ENCODE peak calls at places on chromosomes 12 and 14, in four cellular contexts. One of them, this sample, is unnamed.

GRCh38 chr14:73008501-73008900 is 18.4 kb downstream of the ZFYVE1 start:
- DNase-seq in GM12878: no peak
- DNase-seq in GM12891: no peak
- DNase-seq in HL-60: no peak
- DNase-seq in this sample: no peak

GRCh38 chr14:33661071-33661470 is 289.8 kb downstream of the EGLN3 start:
- DNase-seq in GM12878: no peak
- DNase-seq in HL-60: no peak
- DNase-seq in GM12891: no peak
- DNase-seq in this sample: no peak

GRCh38 chr12:120252071-120252906 is 13.2 kb downstream of the PXN start:
- DNase-seq in GM12891: no peak
- DNase-seq in GM12878: no peak
- DNase-seq in HL-60: peak
- DNase-seq in this sample: no peak

GRCh38 chr14:85856430-85856829 is 326.5 kb downstream of the FLRT2 start:
- DNase-seq in GM12878: no peak
- DNase-seq in HL-60: no peak
- DNase-seq in GM12891: no peak
- DNase-seq in this sample: no peak

GRCh38 chr14:85254718-85255117 is 275.2 kb upstream of the FLRT2 start:
- DNase-seq in GM12878: no peak
- DNase-seq in GM12891: no peak
- DNase-seq in HL-60: no peak
- DNase-seq in this sample: no peak

GRCh38 chr14:100424504-100425453 is 101.6 kb downstream of the SLC25A47 start:
- DNase-seq in HL-60: peak
- DNase-seq in GM12891: no peak
- DNase-seq in GM12878: no peak
- DNase-seq in this sample: no peak

GRCh38 chr14:34965912-34966311 is 16.9 kb upstream of the SRP54 start:
- DNase-seq in GM12891: no peak
- DNase-seq in GM12878: no peak
- DNase-seq in HL-60: no peak
- DNase-seq in this sample: no peak

GRCh38 chr12:85036241-85036707 is at the start of the genes LRRIQ1 and TSPAN19:
- DNase-seq in HL-60: peak
- DNase-seq in GM12891: no peak
- DNase-seq in GM12878: peak
- DNase-seq in this sample: no peak

GRCh38 chr14:35402323-35403084 is 2.0 kb downstream of the NFKBIA start:
- DNase-seq in GM12891: no peak
- DNase-seq in GM12878: no peak
- DNase-seq in HL-60: no peak
- DNase-seq in this sample: no peak

GRCh38 chr14:73237219-73237785 is at the start of gene PAPLN:
- DNase-seq in GM12891: no peak
- DNase-seq in GM12878: no peak
- DNase-seq in HL-60: no peak
- DNase-seq in this sample: peak

GRCh38 chr14:34035177-34035933 is 84.5 kb upstream of the EGLN3 start:
- DNase-seq in GM12891: no peak
- DNase-seq in GM12878: no peak
- DNase-seq in HL-60: no peak
- DNase-seq in this sample: no peak

GRCh38 chr14:34554540-34555250 is 15.2 kb upstream of the EAPP start:
- DNase-seq in HL-60: no peak
- DNase-seq in GM12891: no peak
- DNase-seq in GM12878: no peak
- DNase-seq in this sample: no peak

GRCh38 chr12:106646472-106646871 is 63.7 kb downstream of the RFX4 start:
- DNase-seq in HL-60: no peak
- DNase-seq in GM12891: no peak
- DNase-seq in GM12878: no peak
- DNase-seq in this sample: no peak

GRCh38 chr12:127284021-127284420 is 982.9 kb upstream of the TMEM132C start:
- DNase-seq in HL-60: no peak
- DNase-seq in GM12878: no peak
- DNase-seq in GM12891: no peak
- DNase-seq in this sample: no peak

GRCh38 chr12:117143008-117143532 is 43.9 kb upstream of the TESC start:
- DNase-seq in GM12891: no peak
- DNase-seq in HL-60: no peak
- DNase-seq in GM12878: no peak
- DNase-seq in this sample: no peak

GRCh38 chr12:107622005-107622404 is 63.6 kb upstream of the PWP1 start:
- DNase-seq in HL-60: no peak
- DNase-seq in GM12878: no peak
- DNase-seq in GM12891: no peak
- DNase-seq in this sample: peak

GRCh38 chr12:56188116-56188785 is 1.0 kb downstream of the SMARCC2 start:
- DNase-seq in HL-60: peak
- DNase-seq in GM12878: no peak
- DNase-seq in GM12891: no peak
- DNase-seq in this sample: no peak

GRCh38 chr12:116502989-116503496 is 56.1 kb upstream of the MAP1LC3B2 start:
- DNase-seq in GM12891: no peak
- DNase-seq in HL-60: no peak
- DNase-seq in GM12878: no peak
- DNase-seq in this sample: peak

GRCh38 chr12:121264135-121264534 is 32.4 kb downstream of the CAMKK2 start:
- DNase-seq in GM12891: no peak
- DNase-seq in HL-60: no peak
- DNase-seq in GM12878: no peak
- DNase-seq in this sample: no peak

GRCh38 chr12:58388261-58388660 is 446.9 kb downstream of the ATP23 start:
- DNase-seq in GM12891: no peak
- DNase-seq in HL-60: no peak
- DNase-seq in GM12878: no peak
- DNase-seq in this sample: no peak

GRCh38 chr14:99821519-99822165 is 28.4 kb downstream of the EML1 start:
- DNase-seq in HL-60: peak
- DNase-seq in GM12878: no peak
- DNase-seq in GM12891: no peak
- DNase-seq in this sample: no peak

GRCh38 chr12:82638324-82638723 is 48.4 kb upstream of the TMTC2 start:
- DNase-seq in GM12891: no peak
- DNase-seq in HL-60: no peak
- DNase-seq in GM12878: no peak
- DNase-seq in this sample: no peak

GRCh38 chr12:97943359-97943758 is 480.8 kb downstream of the RMST start:
- DNase-seq in HL-60: no peak
- DNase-seq in GM12878: no peak
- DNase-seq in GM12891: no peak
- DNase-seq in this sample: no peak
- TF ChIP-seq SPI1 in HL-60: no peak
- TF ChIP-seq SPI1 in GM12878: no peak
- TF ChIP-seq SPI1 in GM12891: no peak
- TF ChIP-seq SPI1 in this sample: no peak

GRCh38 chr14:57013987-57014386 is 203.7 kb upstream of the OTX2 start:
- DNase-seq in GM12891: no peak
- DNase-seq in HL-60: no peak
- DNase-seq in GM12878: no peak
- DNase-seq in this sample: no peak

GRCh38 chr14:57009585-57010515 is 199.6 kb upstream of the OTX2 start:
- DNase-seq in GM12878: no peak
- DNase-seq in HL-60: no peak
- DNase-seq in GM12891: no peak
- DNase-seq in this sample: peak

GRCh38 chr14:57008534-57008933 is 198.3 kb upstream of the OTX2 start:
- DNase-seq in GM12878: no peak
- DNase-seq in GM12891: no peak
- DNase-seq in HL-60: no peak
- DNase-seq in this sample: no peak
- TF ChIP-seq SPI1 in GM12878: no peak
- TF ChIP-seq SPI1 in GM12891: no peak
- TF ChIP-seq SPI1 in HL-60: no peak
- TF ChIP-seq SPI1 in this sample: no peak

DNA sequence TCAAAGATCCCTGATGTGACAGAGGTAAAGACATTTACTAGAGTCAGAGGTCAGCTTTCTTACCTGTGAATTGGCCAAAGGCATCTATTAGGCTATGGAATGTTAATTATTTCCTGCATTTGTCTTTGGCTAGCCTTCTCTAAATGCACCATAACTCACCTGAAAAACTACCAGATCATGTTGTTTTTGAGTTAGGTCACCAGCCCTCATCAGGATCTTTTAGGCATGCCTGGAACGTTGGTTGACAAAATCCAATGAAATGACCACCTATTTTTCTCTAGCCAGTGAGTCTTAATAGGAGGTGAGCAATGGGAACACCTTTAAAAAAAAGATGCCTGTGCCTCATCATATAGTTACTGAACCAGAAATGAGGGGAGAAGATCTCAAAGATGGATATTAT is 46.2 kb downstream of the ANO4 start:
- DNase-seq in HL-60: no peak
- DNase-seq in GM12878: no peak
- DNase-seq in GM12891: no peak
- DNase-seq in this sample: no peak
- TF ChIP-seq SPI1 in HL-60: no peak
- TF ChIP-seq SPI1 in GM12878: no peak
- TF ChIP-seq SPI1 in GM12891: no peak
- TF ChIP-seq SPI1 in this sample: no peak

GRCh38 chr14:30655124-30655523 is 33.0 kb downstream of the SCFD1 start:
- DNase-seq in GM12891: no peak
- DNase-seq in GM12878: no peak
- DNase-seq in HL-60: no peak
- DNase-seq in this sample: no peak
- TF ChIP-seq SPI1 in GM12891: no peak
- TF ChIP-seq SPI1 in GM12878: no peak
- TF ChIP-seq SPI1 in HL-60: no peak
- TF ChIP-seq SPI1 in this sample: no peak

GRCh38 chr12:42473130-42473529 is 116.4 kb downstream of the PRICKLE1 start:
- DNase-seq in GM12891: no peak
- DNase-seq in GM12878: no peak
- DNase-seq in HL-60: no peak
- DNase-seq in this sample: no peak
- TF ChIP-seq SPI1 in GM12891: no peak
- TF ChIP-seq SPI1 in GM12878: no peak
- TF ChIP-seq SPI1 in HL-60: no peak
- TF ChIP-seq SPI1 in this sample: no peak

DNA sequence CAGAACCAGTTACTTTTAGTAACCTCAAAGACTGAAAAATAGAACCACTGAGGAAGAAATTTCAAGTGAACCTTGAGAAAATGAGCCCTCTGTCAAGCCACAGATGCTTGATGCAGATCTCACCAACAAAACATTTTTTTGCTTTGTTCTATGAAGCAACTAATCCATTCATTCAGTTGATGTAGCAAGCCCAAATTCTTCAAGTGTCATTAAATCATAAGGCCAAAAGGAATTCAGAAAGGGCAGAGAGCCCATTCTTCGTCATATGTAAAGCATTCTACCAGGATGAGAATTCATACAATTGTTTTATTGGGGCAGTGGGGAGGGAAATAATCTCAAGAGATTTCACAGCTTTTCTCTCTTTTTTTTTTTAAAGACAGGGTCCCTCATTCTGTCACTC is 218.0 kb upstream of the RGS6 start:
- DNase-seq in GM12878: no peak
- DNase-seq in GM12891: no peak
- DNase-seq in HL-60: no peak
- DNase-seq in this sample: no peak
- TF ChIP-seq SPI1 in GM12878: no peak
- TF ChIP-seq SPI1 in GM12891: no peak
- TF ChIP-seq SPI1 in HL-60: no peak
- TF ChIP-seq SPI1 in this sample: no peak

GRCh38 chr14:23056257-23056955 is 914 bp downstream of the CDH24 start:
- DNase-seq in GM12878: no peak
- DNase-seq in GM12891: peak
- DNase-seq in HL-60: peak
- DNase-seq in this sample: peak
- TF ChIP-seq SPI1 in GM12878: no peak
- TF ChIP-seq SPI1 in GM12891: no peak
- TF ChIP-seq SPI1 in HL-60: no peak
- TF ChIP-seq SPI1 in this sample: no peak

DNA sequence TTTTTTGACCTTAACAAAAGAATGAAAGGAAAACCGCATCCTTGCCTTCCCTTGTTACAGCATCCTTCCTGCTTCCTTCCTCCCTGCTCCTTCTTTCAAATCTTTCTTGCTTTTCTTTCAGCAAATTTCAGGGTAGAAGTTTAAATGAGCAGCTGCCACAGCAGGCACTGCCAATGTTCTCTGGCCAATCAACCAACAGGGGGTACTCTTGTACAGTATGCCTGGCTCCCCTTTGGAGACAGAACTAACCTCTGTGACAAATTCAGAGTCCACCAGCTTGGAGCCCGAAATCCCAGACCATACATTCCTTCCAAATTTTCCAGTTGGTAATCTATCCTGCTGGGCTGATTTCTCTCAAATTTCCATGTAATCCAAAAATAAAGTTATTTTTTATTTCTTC is 609.8 kb upstream of the LMO3 start:
- DNase-seq in GM12891: no peak
- DNase-seq in GM12878: no peak
- DNase-seq in HL-60: no peak
- DNase-seq in this sample: no peak
- TF ChIP-seq SPI1 in GM12891: no peak
- TF ChIP-seq SPI1 in GM12878: no peak
- TF ChIP-seq SPI1 in HL-60: no peak
- TF ChIP-seq SPI1 in this sample: no peak

GRCh38 chr14:66244834-66245233 is 241.3 kb upstream of the CCDC196 start:
- DNase-seq in GM12891: no peak
- DNase-seq in HL-60: no peak
- DNase-seq in GM12878: no peak
- DNase-seq in this sample: no peak
- TF ChIP-seq SPI1 in GM12891: no peak
- TF ChIP-seq SPI1 in HL-60: no peak
- TF ChIP-seq SPI1 in GM12878: no peak
- TF ChIP-seq SPI1 in this sample: no peak

This sample was measured in K562.